ENCODE peak calls at places on chromosomes 2 and 18, in seven cellular contexts. L is PC-9, W is uterus, E is heart right ventricle, K is Peyer's patch, G is fibroblast of lung, O is heart left ventricle. Z is an unnamed sample.

GRCh38 chr2:88753833-88754584 is 62.5 kb downstream of the RPIA start:
- DNase-seq in L (no peak), W (no peak), E (no peak), K (no peak), G (peak), O (no peak), Z (no peak)

GRCh38 chr18:42340423-42341009 is 385.5 kb downstream of the PIK3C3 start:
- DNase-seq in L (no peak), W (no peak), E (no peak), K (no peak), G (no peak), O (no peak), Z (no peak)

GRCh38 chr18:31557446-31557845 is 34.2 kb upstream of the TTR start:
- DNase-seq in L (no peak), W (no peak), E (no peak), K (no peak), G (no peak), O (no peak), Z (no peak)

GRCh38 chr18:48575658-48576453 is 37.0 kb downstream of the CTIF start:
- DNase-seq in L (no peak), W (no peak), E (no peak), K (no peak), G (no peak), O (no peak), Z (peak)

GRCh38 chr2:96907405-96908041 is 37.6 kb upstream of the SEMA4C start:
- DNase-seq in L (peak), W (peak), E (peak), K (peak), G (peak), O (peak), Z (peak)

GRCh38 chr2:125330133-125330532 is 1305.0 kb downstream of the CNTNAP5 start:
- DNase-seq in L (no peak), W (no peak), E (no peak), K (no peak), G (no peak), O (no peak), Z (no peak)

GRCh38 chr18:3604626-3605408 is 154.8 kb downstream of the TGIF1 start:
- DNase-seq in L (peak), W (no peak), E (no peak), K (no peak), G (peak), O (no peak), Z (no peak)

GRCh38 chr18:59149007-59149406 is 9.3 kb downstream of the SEC11C start:
- DNase-seq in L (no peak), W (no peak), E (no peak), K (no peak), G (no peak), O (no peak), Z (no peak)

GRCh38 chr2:238255636-238256035 is 15.8 kb upstream of the HES6 start:
- DNase-seq in L (no peak), W (no peak), E (no peak), K (no peak), G (no peak), O (peak), Z (no peak)

GRCh38 chr2:85410584-85411404 is 628 bp upstream of the CAPG start:
- DNase-seq in L (peak), W (no peak), E (no peak), K (no peak), G (no peak), O (no peak), Z (no peak)

GRCh38 chr2:200490001-200490400 is 19.9 kb downstream of the KCTD18 start:
- DNase-seq in L (no peak), W (no peak), E (no peak), K (no peak), G (no peak), O (no peak), Z (no peak)

GRCh38 chr2:82089518-82089917 is 1785.0 kb upstream of the LRRTM1 start:
- DNase-seq in L (no peak), W (no peak), E (no peak), K (no peak), G (no peak), O (no peak), Z (no peak)
- H3K27ac ChIP-seq in L (no peak), W (no peak), E (no peak), K (no peak), G (no peak), O (no peak), Z (no peak)

DNA sequence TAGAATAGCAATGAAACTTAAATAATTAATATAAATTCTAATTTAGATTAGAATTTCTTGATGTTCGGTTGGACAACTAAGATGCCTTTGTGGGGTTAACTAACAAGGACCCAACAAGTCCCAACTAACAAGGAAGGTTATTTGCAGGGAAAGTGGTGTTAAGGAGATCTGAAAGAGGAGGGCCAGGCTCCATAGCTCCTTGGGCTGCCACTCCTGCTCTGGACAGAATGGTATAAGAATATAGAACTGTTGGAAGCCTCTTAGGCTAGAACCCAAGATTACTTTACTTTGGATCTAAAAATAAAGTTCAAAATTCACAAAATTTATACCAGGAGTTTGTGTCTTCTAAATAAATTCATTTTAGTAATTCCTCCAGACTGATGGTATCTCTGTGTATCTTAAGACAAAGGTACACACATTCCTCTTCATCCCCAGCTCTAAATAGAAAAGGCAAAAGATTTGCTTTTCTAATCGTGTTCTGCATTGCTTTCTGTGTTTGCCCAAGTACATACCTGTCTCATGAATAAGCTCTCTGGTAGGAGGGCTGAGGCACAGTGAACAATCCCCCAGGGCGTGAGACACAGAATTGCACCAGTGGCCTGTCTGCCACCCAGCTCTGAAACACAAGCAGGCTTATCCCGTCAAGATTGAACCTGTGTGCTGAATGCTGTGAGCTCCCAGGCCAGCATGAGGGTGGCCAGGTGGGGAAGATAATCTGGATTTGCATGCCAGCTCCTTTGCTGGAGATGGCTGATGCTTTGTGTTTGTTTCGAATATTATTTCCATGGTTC is 176.0 kb downstream of the ACKR3 start:
- DNase-seq in L (peak), W (no peak), E (no peak), K (no peak), G (peak), O (no peak), Z (no peak)
- H3K27ac ChIP-seq in L (peak), W (no peak), E (no peak), K (no peak), G (no peak), O (no peak), Z (no peak)

DNA sequence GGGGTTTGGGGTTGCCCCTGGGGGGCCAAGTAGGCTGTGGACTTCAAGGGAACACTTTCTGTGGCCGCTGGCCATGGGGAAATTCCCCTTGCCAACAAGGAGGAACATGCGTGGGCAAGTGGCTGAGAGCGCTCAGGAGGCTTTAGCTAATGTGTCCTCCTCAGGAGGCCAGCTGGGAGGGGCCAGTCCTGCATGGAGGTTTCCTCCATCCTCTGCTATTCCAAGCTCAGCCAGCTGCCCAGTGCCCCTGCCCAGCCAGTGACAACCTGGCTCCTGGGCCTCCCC is 64.6 kb upstream of the DAPL1 start:
- DNase-seq in L (no peak), W (no peak), E (no peak), K (no peak), G (no peak), O (no peak), Z (no peak)
- H3K27ac ChIP-seq in L (no peak), W (no peak), E (no peak), K (no peak), G (no peak), O (no peak), Z (no peak)

GRCh38 chr2:240638517-240639160 is 13.4 kb downstream of the GPR35 start:
- DNase-seq in L (no peak), W (peak), E (no peak), K (peak), G (no peak), O (no peak), Z (no peak)
- H3K27ac ChIP-seq in L (no peak), W (no peak), E (no peak), K (peak), G (no peak), O (no peak), Z (no peak)

DNA sequence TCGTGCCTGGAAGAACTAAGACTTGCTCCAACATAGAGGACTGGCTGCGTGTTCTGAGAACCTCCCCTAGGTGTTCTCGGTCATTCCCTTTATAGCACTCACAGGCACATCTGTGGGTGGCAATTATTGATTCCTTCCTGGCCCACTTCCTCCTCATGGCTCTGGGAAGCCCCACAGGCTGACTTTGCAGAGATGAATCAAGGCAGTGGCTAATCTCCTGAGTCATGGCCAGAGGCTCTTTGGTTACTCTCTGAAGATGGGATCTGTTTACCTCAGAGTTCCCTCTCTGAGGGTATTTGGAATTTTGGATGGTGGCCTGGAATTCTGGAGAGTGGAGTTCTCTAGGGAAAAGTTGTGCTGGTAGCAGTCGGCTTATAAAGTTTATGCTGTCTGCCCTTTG is 105.0 kb downstream of the PLCL1 start:
- DNase-seq in L (no peak), W (no peak), E (no peak), K (no peak), G (peak), O (no peak), Z (no peak)
- H3K27ac ChIP-seq in L (no peak), W (no peak), E (no peak), K (no peak), G (peak), O (no peak), Z (no peak)